ENCODE peak calls at places on chromosome 11, in nine cellular contexts. One of them, this sample, is unnamed.

GRCh38 chr11:92453055-92453454 is 228.4 kb downstream of the FAT3 start:
- DNase-seq in pancreas: no peak
- DNase-seq in Karpas-422: no peak
- DNase-seq in body of pancreas: no peak
- DNase-seq in mammary epithelial cell: peak; percentile 60
- DNase-seq in uterus: no peak
- DNase-seq in Caco-2: no peak
- DNase-seq in upper lobe of right lung: no peak
- DNase-seq in lower leg skin: no peak
- DNase-seq in this sample: no peak

GRCh38 chr11:4589024-4589423 is 4.8 kb upstream of the OR52I1 start:
- DNase-seq in pancreas: no peak
- DNase-seq in Karpas-422: no peak
- DNase-seq in body of pancreas: no peak
- DNase-seq in mammary epithelial cell: no peak
- DNase-seq in uterus: no peak
- DNase-seq in Caco-2: no peak
- DNase-seq in upper lobe of right lung: no peak
- DNase-seq in lower leg skin: no peak
- DNase-seq in this sample: no peak

GRCh38 chr11:75305993-75306392 is 45.5 kb downstream of the ARRB1 start:
- DNase-seq in pancreas: no peak
- DNase-seq in Karpas-422: no peak
- DNase-seq in body of pancreas: no peak
- DNase-seq in mammary epithelial cell: no peak
- DNase-seq in uterus: no peak
- DNase-seq in Caco-2: no peak
- DNase-seq in upper lobe of right lung: no peak
- DNase-seq in lower leg skin: no peak
- DNase-seq in this sample: no peak

GRCh38 chr11:127103586-127104388 is 103.2 kb upstream of the KIRREL3 start:
- DNase-seq in pancreas: no peak
- DNase-seq in Karpas-422: no peak
- DNase-seq in body of pancreas: no peak
- DNase-seq in mammary epithelial cell: no peak
- DNase-seq in uterus: no peak
- DNase-seq in Caco-2: no peak
- DNase-seq in upper lobe of right lung: no peak
- DNase-seq in lower leg skin: no peak
- DNase-seq in this sample: no peak

GRCh38 chr11:57260937-57261783 is 24.1 kb upstream of the APLNR start:
- DNase-seq in pancreas: no peak
- DNase-seq in Karpas-422: no peak
- DNase-seq in body of pancreas: no peak
- DNase-seq in mammary epithelial cell: no peak
- DNase-seq in uterus: no peak
- DNase-seq in Caco-2: no peak
- DNase-seq in upper lobe of right lung: no peak
- DNase-seq in lower leg skin: peak; percentile 21
- DNase-seq in this sample: no peak

GRCh38 chr11:1896468-1896867 is 4.8 kb upstream of the PRR33 start:
- DNase-seq in pancreas: no peak
- DNase-seq in Karpas-422: no peak
- DNase-seq in body of pancreas: no peak
- DNase-seq in mammary epithelial cell: no peak
- DNase-seq in uterus: no peak
- DNase-seq in Caco-2: no peak
- DNase-seq in upper lobe of right lung: no peak
- DNase-seq in lower leg skin: no peak
- DNase-seq in this sample: no peak

GRCh38 chr11:110097459-110098012 is 4.3 kb downstream of the ZC3H12C start:
- DNase-seq in pancreas: no peak
- DNase-seq in Karpas-422: no peak
- DNase-seq in body of pancreas: no peak
- DNase-seq in mammary epithelial cell: peak; percentile 38
- DNase-seq in uterus: no peak
- DNase-seq in Caco-2: no peak
- DNase-seq in upper lobe of right lung: no peak
- DNase-seq in lower leg skin: no peak
- DNase-seq in this sample: no peak

GRCh38 chr11:119584193-119585037 is 144.6 kb downstream of the NECTIN1 start:
- DNase-seq in pancreas: peak; percentile 73
- DNase-seq in Karpas-422: no peak
- DNase-seq in body of pancreas: peak; percentile 33
- DNase-seq in mammary epithelial cell: peak; percentile 61
- DNase-seq in uterus: peak; percentile 22
- DNase-seq in Caco-2: peak; percentile 62
- DNase-seq in upper lobe of right lung: peak; percentile 71
- DNase-seq in lower leg skin: peak; percentile 88
- DNase-seq in this sample: peak; percentile 53

GRCh38 chr11:68536706-68537105 is 76.2 kb downstream of the PPP6R3 start:
- DNase-seq in pancreas: no peak
- DNase-seq in Karpas-422: no peak
- DNase-seq in body of pancreas: no peak
- DNase-seq in mammary epithelial cell: no peak
- DNase-seq in uterus: no peak
- DNase-seq in Caco-2: no peak
- DNase-seq in upper lobe of right lung: no peak
- DNase-seq in lower leg skin: no peak
- DNase-seq in this sample: no peak

GRCh38 chr11:95084509-95084908 is 5.1 kb upstream of the ENDOD1 start:
- DNase-seq in pancreas: no peak
- DNase-seq in Karpas-422: no peak
- DNase-seq in body of pancreas: no peak
- DNase-seq in mammary epithelial cell: peak; percentile 89
- DNase-seq in uterus: no peak
- DNase-seq in Caco-2: no peak
- DNase-seq in upper lobe of right lung: no peak
- DNase-seq in lower leg skin: no peak
- DNase-seq in this sample: no peak

GRCh38 chr11:46309669-46310288 is 32.3 kb downstream of the CREB3L1 start:
- DNase-seq in pancreas: no peak
- DNase-seq in Karpas-422: peak; percentile 77
- DNase-seq in body of pancreas: no peak
- DNase-seq in mammary epithelial cell: no peak
- DNase-seq in uterus: no peak
- DNase-seq in Caco-2: peak; percentile 35
- DNase-seq in upper lobe of right lung: no peak
- DNase-seq in lower leg skin: no peak
- DNase-seq in this sample: peak; percentile 29

GRCh38 chr11:95068549-95068948 is 1.8 kb downstream of the SRSF8 start:
- DNase-seq in pancreas: peak; percentile 74
- DNase-seq in Karpas-422: peak; percentile 98
- DNase-seq in body of pancreas: peak; percentile 83
- DNase-seq in mammary epithelial cell: peak; percentile 96
- DNase-seq in uterus: peak; percentile 72
- DNase-seq in Caco-2: peak; percentile 89
- DNase-seq in upper lobe of right lung: peak; percentile 76
- DNase-seq in lower leg skin: peak; percentile 95
- DNase-seq in this sample: peak; percentile 84

GRCh38 chr11:83881428-83881827 is 595.3 kb upstream of the CCDC90B start:
- DNase-seq in pancreas: no peak
- DNase-seq in Karpas-422: peak; percentile 51
- DNase-seq in body of pancreas: no peak
- DNase-seq in mammary epithelial cell: no peak
- DNase-seq in uterus: no peak
- DNase-seq in Caco-2: peak; percentile 29
- DNase-seq in upper lobe of right lung: no peak
- DNase-seq in lower leg skin: no peak
- DNase-seq in this sample: no peak

GRCh38 chr11:34162507-34162848 is 57.0 kb downstream of the NAT10 start:
- DNase-seq in pancreas: no peak
- DNase-seq in Karpas-422: no peak
- DNase-seq in body of pancreas: no peak
- DNase-seq in mammary epithelial cell: no peak
- DNase-seq in uterus: no peak
- DNase-seq in Caco-2: no peak
- DNase-seq in upper lobe of right lung: no peak
- DNase-seq in lower leg skin: no peak
- DNase-seq in this sample: no peak

DNA sequence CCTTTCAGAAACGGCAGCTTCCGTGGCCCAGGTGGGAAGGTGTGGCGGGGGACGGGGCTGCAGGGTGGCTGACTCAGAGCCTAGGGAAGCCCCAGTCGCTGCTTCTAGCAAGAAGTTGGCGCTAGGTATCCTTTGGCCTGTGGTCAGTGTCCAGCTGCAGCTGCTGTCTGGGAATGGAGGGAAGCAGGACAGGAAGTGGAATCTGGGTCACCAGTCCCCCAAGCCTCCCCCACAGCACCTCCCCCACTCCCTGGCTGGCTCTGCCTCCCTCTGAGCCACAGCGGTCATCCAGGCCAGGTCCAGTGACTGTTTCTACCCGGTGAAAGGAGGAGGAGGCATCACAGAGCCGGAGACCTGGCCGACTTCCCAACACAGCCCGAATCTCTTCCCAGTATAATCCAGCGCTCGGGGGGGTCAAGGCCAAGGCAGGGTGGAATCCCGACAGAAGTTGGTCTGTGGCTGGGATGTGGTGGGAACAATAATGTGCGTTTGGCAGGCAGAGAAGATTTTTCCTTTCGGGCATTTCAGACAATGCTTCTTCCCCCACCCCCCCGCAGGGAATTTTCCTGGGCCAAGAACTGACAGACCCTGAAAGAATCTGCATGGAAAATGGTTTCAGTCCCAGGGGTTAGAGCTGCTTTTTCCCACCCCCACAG is 45.1 kb downstream of the C11orf96 start:
- DNase-seq in pancreas: peak; percentile 68
- DNase-seq in Karpas-422: no peak
- DNase-seq in body of pancreas: peak; percentile 57
- DNase-seq in mammary epithelial cell: peak; percentile 69
- DNase-seq in uterus: peak; percentile 96
- DNase-seq in Caco-2: no peak
- DNase-seq in upper lobe of right lung: peak; percentile 82
- DNase-seq in lower leg skin: peak; percentile 95
- DNase-seq in this sample: peak; percentile 51
- H3K4me3 ChIP-seq in pancreas: no peak overlapping the region
- H3K4me3 ChIP-seq in Karpas-422: no peak overlapping the region
- H3K4me3 ChIP-seq in body of pancreas: no peak overlapping the region
- H3K4me3 ChIP-seq in mammary epithelial cell: no peak overlapping the region
- H3K4me3 ChIP-seq in uterus: no peak overlapping the region
- H3K4me3 ChIP-seq in Caco-2: no peak overlapping the region
- H3K4me3 ChIP-seq in upper lobe of right lung: no peak overlapping the region
- H3K4me3 ChIP-seq in lower leg skin: no peak overlapping the region
- H3K4me3 ChIP-seq in this sample: no peak overlapping the region

GRCh38 chr11:64387916-64388315 is 29.0 kb downstream of the RPS6KA4 start:
- DNase-seq in pancreas: no peak
- DNase-seq in Karpas-422: no peak
- DNase-seq in body of pancreas: no peak
- DNase-seq in mammary epithelial cell: no peak
- DNase-seq in uterus: no peak
- DNase-seq in Caco-2: no peak
- DNase-seq in upper lobe of right lung: no peak
- DNase-seq in lower leg skin: no peak
- DNase-seq in this sample: no peak

GRCh38 chr11:64384981-64385952 is 26.3 kb downstream of the RPS6KA4 start:
- DNase-seq in pancreas: no peak
- DNase-seq in Karpas-422: no peak
- DNase-seq in body of pancreas: no peak
- DNase-seq in mammary epithelial cell: no peak
- DNase-seq in uterus: no peak
- DNase-seq in Caco-2: peak; percentile 65
- DNase-seq in upper lobe of right lung: no peak
- DNase-seq in lower leg skin: no peak
- DNase-seq in this sample: peak; percentile 34

GRCh38 chr11:64384039-64384737 is 25.2 kb downstream of the RPS6KA4 start:
- DNase-seq in pancreas: no peak
- DNase-seq in Karpas-422: no peak
- DNase-seq in body of pancreas: peak; percentile 46
- DNase-seq in mammary epithelial cell: no peak
- DNase-seq in uterus: no peak
- DNase-seq in Caco-2: no peak
- DNase-seq in upper lobe of right lung: no peak
- DNase-seq in lower leg skin: no peak
- DNase-seq in this sample: no peak

GRCh38 chr11:64383580-64383979 is 24.6 kb downstream of the RPS6KA4 start:
- DNase-seq in pancreas: no peak
- DNase-seq in Karpas-422: no peak
- DNase-seq in body of pancreas: no peak
- DNase-seq in mammary epithelial cell: no peak
- DNase-seq in uterus: no peak
- DNase-seq in Caco-2: no peak
- DNase-seq in upper lobe of right lung: no peak
- DNase-seq in lower leg skin: no peak
- DNase-seq in this sample: no peak

DNA sequence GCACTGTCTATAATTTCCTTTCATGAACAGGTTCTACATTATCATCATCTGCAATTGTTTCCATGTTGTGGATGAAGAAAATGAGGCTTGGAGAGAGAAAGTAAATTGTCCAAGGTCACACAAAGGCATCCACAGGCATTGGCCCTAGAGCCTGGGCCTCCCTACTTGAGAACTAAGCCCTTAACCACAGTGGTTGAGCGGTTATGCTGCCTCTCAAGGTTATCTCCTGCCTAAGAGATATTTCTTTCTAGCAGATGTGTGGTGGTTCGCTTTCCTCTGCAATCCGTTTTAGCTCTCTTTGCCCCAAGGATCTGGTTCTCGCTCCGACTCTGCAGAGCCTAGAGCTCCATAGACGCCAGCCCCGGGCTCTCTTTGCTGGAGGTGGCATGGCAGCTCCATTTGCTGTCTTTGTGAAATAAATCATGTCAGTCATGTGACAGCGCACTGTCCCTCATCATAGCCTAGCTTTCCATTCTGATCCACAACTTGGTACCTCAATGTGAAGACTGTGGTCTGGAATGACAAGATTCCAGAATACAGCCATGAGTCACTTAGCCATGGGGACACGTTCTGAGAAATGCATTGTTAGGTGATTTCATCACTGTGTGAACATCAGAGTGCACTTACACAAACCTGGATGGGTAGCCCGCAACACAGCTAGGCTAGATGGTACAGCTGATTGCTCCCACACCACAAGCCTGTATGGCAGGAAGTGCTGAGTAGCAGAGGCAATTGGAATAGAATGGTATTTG is 27.2 kb downstream of the RPS6KA4 start:
- DNase-seq in pancreas: no peak
- DNase-seq in Karpas-422: no peak
- DNase-seq in body of pancreas: no peak
- DNase-seq in mammary epithelial cell: peak; percentile 83
- DNase-seq in uterus: no peak
- DNase-seq in Caco-2: peak; percentile 71
- DNase-seq in upper lobe of right lung: no peak
- DNase-seq in lower leg skin: no peak
- DNase-seq in this sample: no peak
- H3K4me3 ChIP-seq in pancreas: no peak overlapping the region
- H3K4me3 ChIP-seq in Karpas-422: no peak overlapping the region
- H3K4me3 ChIP-seq in body of pancreas: no peak overlapping the region
- H3K4me3 ChIP-seq in mammary epithelial cell: no peak overlapping the region
- H3K4me3 ChIP-seq in uterus: no peak overlapping the region
- H3K4me3 ChIP-seq in Caco-2: no peak overlapping the region
- H3K4me3 ChIP-seq in upper lobe of right lung: no peak overlapping the region
- H3K4me3 ChIP-seq in lower leg skin: no peak overlapping the region
- H3K4me3 ChIP-seq in this sample: no peak overlapping the region

GRCh38 chr11:116811194-116811593 is 11.9 kb downstream of the APOA4 start:
- DNase-seq in pancreas: no peak
- DNase-seq in Karpas-422: no peak
- DNase-seq in body of pancreas: no peak
- DNase-seq in mammary epithelial cell: no peak
- DNase-seq in uterus: no peak
- DNase-seq in Caco-2: no peak
- DNase-seq in upper lobe of right lung: no peak
- DNase-seq in lower leg skin: no peak
- DNase-seq in this sample: no peak
- H3K4me3 ChIP-seq in pancreas: no peak overlapping the region
- H3K4me3 ChIP-seq in Karpas-422: no peak overlapping the region
- H3K4me3 ChIP-seq in body of pancreas: no peak overlapping the region
- H3K4me3 ChIP-seq in mammary epithelial cell: no peak overlapping the region
- H3K4me3 ChIP-seq in uterus: no peak overlapping the region
- H3K4me3 ChIP-seq in Caco-2: no peak overlapping the region
- H3K4me3 ChIP-seq in upper lobe of right lung: no peak overlapping the region
- H3K4me3 ChIP-seq in lower leg skin: no peak overlapping the region
- H3K4me3 ChIP-seq in this sample: no peak overlapping the region

GRCh38 chr11:43547900-43548381 is 132.6 kb upstream of the HSD17B12 start:
- DNase-seq in pancreas: peak; percentile 66
- DNase-seq in Karpas-422: no peak
- DNase-seq in body of pancreas: peak; percentile 23
- DNase-seq in mammary epithelial cell: no peak
- DNase-seq in uterus: peak; percentile 64
- DNase-seq in Caco-2: no peak
- DNase-seq in upper lobe of right lung: no peak
- DNase-seq in lower leg skin: no peak
- DNase-seq in this sample: no peak
- H3K4me3 ChIP-seq in pancreas: peak overlapping the region; percentile 27
- H3K4me3 ChIP-seq in Karpas-422: no peak overlapping the region
- H3K4me3 ChIP-seq in body of pancreas: no peak overlapping the region
- H3K4me3 ChIP-seq in mammary epithelial cell: no peak overlapping the region
- H3K4me3 ChIP-seq in uterus: no peak overlapping the region
- H3K4me3 ChIP-seq in Caco-2: no peak overlapping the region
- H3K4me3 ChIP-seq in upper lobe of right lung: peak overlapping the region; percentile 26
- H3K4me3 ChIP-seq in lower leg skin: no peak overlapping the region
- H3K4me3 ChIP-seq in this sample: no peak overlapping the region